ENCODE peak calls at places on chromosomes 16 and 17, in seven cellular contexts. S, O, C, K, V, W and T are unnamed samples.

GRCh38 chr17:41588126-41588810 is 1.6 kb upstream of the KRT14 start:
- DNase-seq in S (peak; percentile 73), O (no peak), C (no peak), K (no peak), V (no peak), W (no peak), T (no peak)

GRCh38 chr16:47713225-47713595 is 252.1 kb downstream of the PHKB start:
- DNase-seq in S (no peak), O (peak; percentile 24), C (no peak), K (peak; percentile 51), V (no peak), W (no peak), T (no peak)

GRCh38 chr17:80871341-80871740 is 120.3 kb upstream of the CHMP6 start:
- DNase-seq in S (no peak), O (peak; percentile 41), C (no peak), K (no peak), V (peak; percentile 8), W (no peak), T (no peak)

GRCh38 chr16:56988948-56989945 is at the start of gene NLRC5:
- DNase-seq in S (peak; percentile 93), O (peak; percentile 95), C (peak; percentile 86), K (peak; percentile 82), V (peak; percentile 68), W (peak; percentile 72), T (peak; percentile 36)

GRCh38 chr16:67542464-67542863 is 13.8 kb downstream of the RIPOR1 start:
- DNase-seq in S (no peak), O (peak; percentile 87), C (peak; percentile 40), K (peak; percentile 81), V (peak; percentile 47), W (no peak), T (no peak)

GRCh38 chr16:16137110-16137509 is 86.2 kb downstream of the ABCC6 start:
- DNase-seq in S (no peak), O (no peak), C (no peak), K (peak; percentile 10), V (no peak), W (no peak), T (no peak)

GRCh38 chr17:20999841-21000532 is 42.8 kb downstream of the USP22 start:
- DNase-seq in S (no peak), O (no peak), C (no peak), K (no peak), V (no peak), W (no peak), T (no peak)

GRCh38 chr16:88541109-88541508 is 29.1 kb upstream of the ZC3H18 start:
- DNase-seq in S (no peak), O (no peak), C (no peak), K (no peak), V (no peak), W (no peak), T (no peak)

GRCh38 chr17:64329571-64329970 is 61.1 kb downstream of the PECAM1 start:
- DNase-seq in S (no peak), O (no peak), C (no peak), K (no peak), V (no peak), W (no peak), T (no peak)

GRCh38 chr17:6257339-6257738 is 177.6 kb downstream of the AIPL1 start:
- DNase-seq in S (no peak), O (no peak), C (no peak), K (peak; percentile 8), V (no peak), W (no peak), T (no peak)

GRCh38 chr17:69485126-69485724 is 70.7 kb downstream of the MAP2K6 start:
- DNase-seq in S (no peak), O (no peak), C (no peak), K (no peak), V (no peak), W (no peak), T (no peak)

GRCh38 chr17:74212262-74212912 is 984 bp upstream of the TTYH2 start:
- DNase-seq in S (no peak), O (peak; percentile 44), C (no peak), K (peak; percentile 18), V (peak; percentile 48), W (no peak), T (no peak)

GRCh38 chr16:87765473-87765775 is 362 bp downstream of the KLHDC4 start:
- DNase-seq in S (no peak), O (peak; percentile 58), C (no peak), K (no peak), V (no peak), W (no peak), T (no peak)

GRCh38 chr16:85753559-85753958 is 2.7 kb upstream of the C16orf74 start:
- DNase-seq in S (no peak), O (no peak), C (no peak), K (no peak), V (no peak), W (no peak), T (no peak)

GRCh38 chr17:43669971-43670644 is 8.4 kb upstream of the MEOX1 start:
- DNase-seq in S (no peak), O (peak; percentile 26), C (no peak), K (no peak), V (peak; percentile 31), W (no peak), T (no peak)

GRCh38 chr17:57811633-57812280 is 38.1 kb downstream of the MRPS23 start:
- DNase-seq in S (no peak), O (no peak), C (no peak), K (no peak), V (no peak), W (no peak), T (no peak)

GRCh38 chr17:39018267-39019134 is 51.3 kb upstream of the FBXO47 start:
- DNase-seq in S (no peak), O (no peak), C (no peak), K (no peak), V (no peak), W (no peak), T (no peak)

GRCh38 chr16:1744338-1744840 is 27.0 kb downstream of the NME3 start:
- DNase-seq in S (no peak), O (no peak), C (no peak), K (no peak), V (no peak), W (no peak), T (no peak)

GRCh38 chr17:2421315-2422147 is 20.7 kb upstream of the MNT start:
- DNase-seq in S (no peak), O (no peak), C (no peak), K (no peak), V (peak; percentile 41), W (no peak), T (no peak)

GRCh38 chr17:55237268-55237667 is 27.5 kb upstream of the HLF start:
- DNase-seq in S (no peak), O (no peak), C (no peak), K (peak; percentile 10), V (no peak), W (no peak), T (no peak)

GRCh38 chr16:30557397-30557949 is 701 bp downstream of the ZNF764 start:
- DNase-seq in S (no peak), O (peak; percentile 30), C (no peak), K (no peak), V (no peak), W (no peak), T (no peak)

GRCh38 chr17:67469208-67469980 is 92.3 kb downstream of the PITPNC1 start:
- DNase-seq in S (no peak), O (peak; percentile 80), C (no peak), K (no peak), V (peak; percentile 27), W (no peak), T (no peak)

GRCh38 chr17:62652251-62653001 is 25.0 kb downstream of the MRC2 start:
- DNase-seq in S (peak; percentile 91), O (peak; percentile 55), C (peak; percentile 67), K (peak; percentile 85), V (peak; percentile 52), W (peak; percentile 42), T (no peak)

GRCh38 chr16:17389392-17389791 is 81.4 kb downstream of the XYLT1 start:
- DNase-seq in S (no peak), O (no peak), C (no peak), K (peak; percentile 80), V (no peak), W (no peak), T (no peak)

DNA sequence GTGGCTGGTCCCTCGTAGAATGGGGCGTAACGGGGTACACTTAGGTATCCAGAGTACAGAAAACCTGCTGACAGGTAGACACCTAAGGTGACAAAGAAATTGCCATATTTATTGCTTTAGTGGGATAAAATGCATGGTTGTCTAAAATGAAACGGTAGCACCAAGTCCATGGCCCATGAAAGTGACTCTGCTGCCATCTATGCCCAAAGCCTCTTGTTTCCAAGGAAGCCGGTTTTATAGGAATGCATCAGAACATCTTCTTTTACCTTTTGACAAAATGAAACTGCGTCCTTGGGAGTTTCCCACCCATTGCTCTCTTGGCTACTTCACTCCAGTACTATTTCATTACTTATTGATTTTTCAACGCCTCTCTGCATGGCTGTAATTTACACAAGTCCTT is 151.3 kb upstream of the ZFHX3 start:
- DNase-seq in S (no peak), O (no peak), C (no peak), K (no peak), V (no peak), W (no peak), T (no peak)
- TF ChIP-seq CTCF in S (no peak), O (no peak), C (no peak), K (no peak), V (no peak), W (peak; percentile 13), T (no peak)

DNA sequence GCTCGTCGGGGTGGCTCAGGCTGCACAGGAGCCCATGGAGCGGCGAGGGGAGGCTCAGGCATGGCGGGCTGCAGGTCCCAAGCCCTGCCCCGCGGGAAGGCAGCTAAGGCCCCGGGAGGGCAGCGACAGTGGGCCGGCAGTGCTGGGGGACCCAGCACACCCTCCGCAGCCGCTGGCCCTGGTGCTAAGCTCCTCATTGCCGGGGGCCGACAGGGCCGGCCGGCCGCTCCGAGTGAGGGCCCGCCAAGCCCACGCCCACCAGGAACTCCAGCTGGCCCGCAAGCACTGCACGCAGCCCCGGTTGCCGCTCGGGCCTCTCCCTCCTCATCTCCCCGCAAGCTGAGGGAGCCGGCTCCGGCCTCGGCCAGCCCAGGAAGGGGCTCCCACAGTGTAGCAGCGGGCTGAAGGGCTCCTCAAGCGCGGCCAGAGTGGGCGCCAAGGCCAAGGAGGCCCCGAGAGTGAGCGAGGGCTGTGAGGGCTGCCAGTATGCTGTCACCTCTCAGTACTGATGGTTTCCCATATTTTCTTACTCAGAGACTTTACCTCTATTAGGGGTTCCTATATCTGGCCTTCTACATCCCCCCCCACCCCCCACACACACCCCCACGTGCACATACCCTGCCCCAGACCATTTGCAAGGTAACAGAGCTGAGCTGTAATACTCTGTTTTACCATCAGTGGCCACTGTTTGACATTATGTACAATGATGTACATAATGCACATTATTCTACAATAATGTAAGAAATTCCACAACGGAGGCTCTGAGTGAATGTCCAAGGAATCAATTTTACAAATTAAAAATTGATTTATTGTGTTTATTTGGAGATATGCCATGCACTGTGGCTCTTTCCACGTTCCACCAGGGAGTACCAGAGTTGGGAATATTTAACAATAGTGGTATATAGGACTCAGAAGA is 3.7 kb upstream of the VAT1L start:
- DNase-seq in S (no peak), O (no peak), C (no peak), K (no peak), V (no peak), W (no peak), T (no peak)
- TF ChIP-seq CTCF in S (no peak), O (no peak), C (no peak), K (peak; percentile 48), V (no peak), W (peak; percentile 44), T (peak; percentile 9)

GRCh38 chr16:51818342-51818944 is 667.4 kb upstream of the SALL1 start:
- DNase-seq in S (no peak), O (peak; percentile 42), C (peak; percentile 7), K (peak; percentile 52), V (peak; percentile 80), W (no peak), T (no peak)
- TF ChIP-seq CTCF in S (peak; percentile 28), O (peak; percentile 50), C (peak; percentile 55), K (peak; percentile 89), V (peak; percentile 80), W (peak; percentile 26), T (peak; percentile 67)

GRCh38 chr17:77208217-77208808 is 67.5 kb downstream of the SEC14L1 start:
- DNase-seq in S (peak; percentile 57), O (no peak), C (peak; percentile 47), K (peak; percentile 66), V (peak; percentile 13), W (no peak), T (no peak)
- TF ChIP-seq CTCF in S (no peak), O (no peak), C (peak; percentile 51), K (peak; percentile 64), V (no peak), W (peak; percentile 49), T (no peak)